ENCODE peak calls at places on chromosomes 11 and 22, in ten cellular contexts. B is transverse colon, Z is heart right ventricle, E is tibial artery, L is fibroblast of lung, Q is kidney, W is cardiac muscle cell, Y is heart left ventricle, N is sigmoid colon, U is IMR-90. K is an unnamed sample.

GRCh38 chr22:40512426-40513136 is 123.9 kb downstream of the MRTFA start:
- DNase-seq in B (no peak), Z (peak; percentile 57), E (peak; percentile 48), L (peak; percentile 99), Q (no peak), W (peak; percentile 99), Y (no peak), N (peak; percentile 78), U (peak; percentile 99), K (no peak)

GRCh38 chr11:68099474-68100405 is 21.4 kb downstream of the CHKA start:
- DNase-seq in B (peak; percentile 59), Z (peak; percentile 41), E (no peak), L (peak; percentile 60), Q (no peak), W (peak; percentile 64), Y (peak; percentile 53), N (no peak), U (no peak), K (peak; percentile 80)

GRCh38 chr11:133718238-133718637 is 127.1 kb downstream of the SPATA19 start:
- DNase-seq in B (no peak), Z (no peak), E (no peak), L (no peak), Q (no peak), W (no peak), Y (no peak), N (no peak), U (no peak), K (no peak)

GRCh38 chr11:45022294-45023064 is 71.8 kb upstream of the TP53I11 start:
- DNase-seq in B (no peak), Z (no peak), E (no peak), L (peak; percentile 79), Q (no peak), W (peak; percentile 53), Y (no peak), N (no peak), U (peak; percentile 20), K (no peak)

GRCh38 chr22:50542416-50542927 is 3.2 kb upstream of the KLHDC7B start:
- DNase-seq in B (peak; percentile 44), Z (no peak), E (no peak), L (no peak), Q (no peak), W (no peak), Y (peak; percentile 51), N (no peak), U (no peak), K (no peak)

GRCh38 chr11:128904872-128905344 is 13.8 kb downstream of the KCNJ5 start:
- DNase-seq in B (peak; percentile 55), Z (no peak), E (no peak), L (peak; percentile 68), Q (no peak), W (no peak), Y (peak; percentile 64), N (no peak), U (no peak), K (peak; percentile 48)

GRCh38 chr11:120404495-120404894 is 68.3 kb downstream of the ARHGEF12 start:
- DNase-seq in B (no peak), Z (peak; percentile 43), E (no peak), L (no peak), Q (no peak), W (peak; percentile 52), Y (no peak), N (no peak), U (no peak), K (no peak)

GRCh38 chr11:1943576-1943975 is 3.6 kb upstream of the MRPL23 start:
- DNase-seq in B (peak; percentile 5), Z (no peak), E (no peak), L (no peak), Q (peak; percentile 32), W (no peak), Y (peak; percentile 25), N (peak; percentile 35), U (no peak), K (no peak)

GRCh38 chr11:130827697-130828377 is 88.4 kb downstream of the SNX19 start:
- DNase-seq in B (peak; percentile 62), Z (peak; percentile 64), E (peak; percentile 66), L (peak; percentile 84), Q (peak; percentile 87), W (peak; percentile 80), Y (peak; percentile 86), N (peak; percentile 80), U (peak; percentile 82), K (peak; percentile 83)

GRCh38 chr11:79321282-79321681 is 119.5 kb downstream of the TENM4 start:
- DNase-seq in B (no peak), Z (no peak), E (no peak), L (peak; percentile 21), Q (no peak), W (no peak), Y (no peak), N (no peak), U (peak; percentile 81), K (no peak)

GRCh38 chr11:77303328-77303727 is 1.8 kb upstream of the GDPD4 start:
- DNase-seq in B (no peak), Z (no peak), E (no peak), L (no peak), Q (no peak), W (no peak), Y (no peak), N (no peak), U (no peak), K (no peak)

GRCh38 chr11:12050470-12050891 is 42.1 kb upstream of the DKK3 start:
- DNase-seq in B (no peak), Z (no peak), E (no peak), L (no peak), Q (no peak), W (no peak), Y (no peak), N (no peak), U (no peak), K (peak; percentile 65)

GRCh38 chr11:126607374-126607773 is 251.9 kb downstream of the ST3GAL4 start:
- DNase-seq in B (peak; percentile 25), Z (peak; percentile 11), E (no peak), L (peak; percentile 37), Q (no peak), W (peak; percentile 58), Y (peak; percentile 39), N (no peak), U (peak; percentile 66), K (peak; percentile 24)

GRCh38 chr22:44707178-44707577 is 5.2 kb downstream of the PRR5 start:
- DNase-seq in B (no peak), Z (no peak), E (no peak), L (no peak), Q (no peak), W (no peak), Y (no peak), N (no peak), U (no peak), K (no peak)

GRCh38 chr22:44448271-44448780 is 49.7 kb downstream of the RTL6 start:
- DNase-seq in B (peak; percentile 48), Z (peak; percentile 67), E (peak; percentile 72), L (peak; percentile 97), Q (peak; percentile 81), W (peak; percentile 97), Y (peak; percentile 90), N (peak; percentile 91), U (peak; percentile 94), K (peak; percentile 11)

GRCh38 chr11:32892355-32893090 is at the start of gene QSER1:
- DNase-seq in B (peak; percentile 76), Z (peak; percentile 74), E (peak; percentile 50), L (peak; percentile 53), Q (peak; percentile 90), W (peak; percentile 69), Y (peak; percentile 76), N (peak; percentile 87), U (peak; percentile 41), K (peak; percentile 65)

GRCh38 chr11:79609511-79609910 is 168.7 kb upstream of the TENM4 start:
- DNase-seq in B (no peak), Z (no peak), E (no peak), L (no peak), Q (no peak), W (no peak), Y (no peak), N (no peak), U (no peak), K (no peak)

GRCh38 chr11:537622-538430 is 499 bp downstream of the LRRC56 start:
- DNase-seq in B (no peak), Z (no peak), E (no peak), L (no peak), Q (peak; percentile 70), W (no peak), Y (no peak), N (peak; percentile 60), U (no peak), K (no peak)
- H3K4me1 ChIP-seq in B (peaks cover 11% of the 10 kb centered on the region), Z (peaks cover 35% of the 10 kb centered on the region), E (peaks cover 39% of the 10 kb centered on the region), L (no peaks in the 10 kb centered on the region), Q (peaks cover 23% of the 10 kb centered on the region), W (peaks cover 12% of the 10 kb centered on the region), Y (peaks cover 31% of the 10 kb centered on the region), N (peaks cover 37% of the 10 kb centered on the region), U (peaks cover 16% of the 10 kb centered on the region), K (peaks cover 18% of the 10 kb centered on the region)

DNA sequence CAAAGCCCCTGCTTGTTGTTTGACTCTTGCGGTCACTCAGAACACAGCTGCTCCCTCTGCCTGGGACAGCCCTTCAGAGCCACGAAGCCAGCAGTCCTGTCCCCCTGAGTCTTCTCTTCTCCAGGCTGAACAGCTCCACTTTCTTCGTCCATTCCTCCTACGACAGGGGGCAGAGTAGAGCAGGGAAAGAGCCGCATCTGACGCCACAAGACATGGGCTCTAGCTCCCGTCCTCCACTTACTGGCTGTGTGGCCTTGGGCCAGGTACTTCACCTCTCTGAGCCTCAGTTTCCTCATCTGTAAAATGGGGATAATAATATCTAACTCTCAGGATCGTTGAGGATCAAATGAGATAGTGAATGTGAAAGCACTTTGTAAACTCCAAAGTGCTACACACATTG is 29.9 kb downstream of the CHRDL2 start:
- DNase-seq in B (no peak), Z (no peak), E (no peak), L (no peak), Q (no peak), W (no peak), Y (no peak), N (no peak), U (no peak), K (no peak)
- TF ChIP-seq CTCF in B (no peak), Z (no peak), E (no peak), L (no peak), Q (no peak), W (peak; percentile 29), Y (no peak), N (no peak), U (peak; percentile 22), K (no peak)

GRCh38 chr11:118441770-118442169 is 5.5 kb downstream of the KMT2A start:
- DNase-seq in B (no peak), Z (no peak), E (no peak), L (no peak), Q (no peak), W (no peak), Y (no peak), N (no peak), U (no peak), K (no peak)
- H3K27ac ChIP-seq in B (no peak overlapping the region), Z (peak overlapping the region; percentile 9), E (no peak overlapping the region), L (no peak overlapping the region), Q (no peak overlapping the region), W (no peak overlapping the region), Y (no peak overlapping the region), N (no peak overlapping the region), U (no peak overlapping the region), K (no peak overlapping the region)

GRCh38 chr11:35826949-35827348 is 116.9 kb upstream of the LDLRAD3 start:
- DNase-seq in B (no peak), Z (no peak), E (no peak), L (no peak), Q (no peak), W (no peak), Y (no peak), N (no peak), U (no peak), K (no peak)
- H3K4me1 ChIP-seq in B (no peaks in the 10 kb centered on the region), Z (peaks cover 11% of the 10 kb centered on the region), E (peaks cover 1% of the 10 kb centered on the region), L (no peaks in the 10 kb centered on the region), Q (peaks cover 2% of the 10 kb centered on the region), W (peaks cover 38% of the 10 kb centered on the region), Y (peaks cover 16% of the 10 kb centered on the region), N (peaks cover 6% of the 10 kb centered on the region), U (peaks cover 2% of the 10 kb centered on the region), K (no peaks in the 10 kb centered on the region)